ENCODE peak calls at places on chromosomes 7 and 10, in seven cellular contexts. J is WTC11, R is hepatic stellate cell, M is activated T-helper 1 cell treated with Interleukin-2 at 50 U/mL for 16 hours, T is cardiac fibroblast, F is amygdala, U is HEK293T. Z is an unnamed sample.

GRCh38 chr10:127912607-127913367 is 5.9 kb downstream of the PTPRE start:
- DNase-seq in J (no peak), R (no peak), M (no peak), T (no peak), F (no peak), U (no peak), Z (no peak)

GRCh38 chr7:45416846-45417245 is 157.3 kb upstream of the ADCY1 start:
- DNase-seq in J (no peak), R (no peak), M (no peak), T (no peak), F (no peak), U (no peak), Z (no peak)

GRCh38 chr10:48511855-48512191 is 93.0 kb downstream of the ARHGAP22 start:
- DNase-seq in J (no peak), R (no peak), M (no peak), T (no peak), F (no peak), U (no peak), Z (no peak)

GRCh38 chr7:27661776-27662489 is 750 bp downstream of the HIBADH start:
- DNase-seq in J (peak; percentile 30), R (peak; percentile 22), M (no peak), T (peak; percentile 43), F (peak; percentile 26), U (no peak), Z (no peak)

GRCh38 chr10:80158126-80158525 is 25.6 kb downstream of the PLAC9 start:
- DNase-seq in J (no peak), R (no peak), M (no peak), T (no peak), F (no peak), U (no peak), Z (no peak)

GRCh38 chr10:26468291-26468690 is 30.1 kb downstream of the APBB1IP start:
- DNase-seq in J (no peak), R (no peak), M (no peak), T (peak; percentile 37), F (no peak), U (no peak), Z (no peak)

GRCh38 chr10:128982179-128982915 is 484.7 kb upstream of the MGMT start:
- DNase-seq in J (no peak), R (no peak), M (no peak), T (no peak), F (no peak), U (no peak), Z (no peak)

GRCh38 chr10:31318382-31318853 is 598 bp upstream of the ZEB1 start:
- DNase-seq in J (peak; percentile 20), R (peak; percentile 61), M (no peak), T (peak; percentile 86), F (peak; percentile 27), U (peak; percentile 16), Z (peak; percentile 78)

GRCh38 chr7:43588477-43589132 is 5.7 kb downstream of the STK17A start:
- DNase-seq in J (no peak), R (no peak), M (no peak), T (no peak), F (no peak), U (no peak), Z (no peak)

GRCh38 chr7:93921190-93921585 is 347 bp upstream of the GNG11 start:
- DNase-seq in J (no peak), R (peak; percentile 9), M (no peak), T (no peak), F (no peak), U (no peak), Z (no peak)

GRCh38 chr10:69464801-69465401 is 13.6 kb downstream of the TSPAN15 start:
- DNase-seq in J (no peak), R (peak; percentile 25), M (no peak), T (no peak), F (peak; percentile 42), U (no peak), Z (no peak)

GRCh38 chr7:98307971-98308466 is 26.5 kb downstream of the BRI3 start:
- DNase-seq in J (no peak), R (no peak), M (no peak), T (no peak), F (no peak), U (no peak), Z (no peak)

GRCh38 chr7:90411510-90411909 is 8.2 kb downstream of the CLDN12 start:
- DNase-seq in J (no peak), R (no peak), M (no peak), T (peak; percentile 45), F (no peak), U (no peak), Z (no peak)

GRCh38 chr7:114885836-114886235 is 36.1 kb upstream of the MDFIC start:
- DNase-seq in J (no peak), R (no peak), M (no peak), T (peak; percentile 18), F (no peak), U (no peak), Z (no peak)

GRCh38 chr10:131822013-131822693 is 78.7 kb upstream of the PPP2R2D start:
- DNase-seq in J (peak; percentile 6), R (no peak), M (no peak), T (no peak), F (no peak), U (no peak), Z (no peak)

GRCh38 chr10:125639846-125640245 is 43.1 kb downstream of the TEX36 start:
- DNase-seq in J (no peak), R (no peak), M (no peak), T (no peak), F (no peak), U (no peak), Z (no peak)

GRCh38 chr10:13774303-13774893 is 187.6 kb downstream of the PRPF18 start:
- DNase-seq in J (no peak), R (no peak), M (no peak), T (no peak), F (no peak), U (no peak), Z (no peak)

GRCh38 chr7:158885624-158886023 is 29.3 kb downstream of the DYNC2I1 start:
- DNase-seq in J (no peak), R (peak; percentile 37), M (no peak), T (peak; percentile 30), F (no peak), U (no peak), Z (no peak)

GRCh38 chr10:122190553-122190952 is 80.5 kb upstream of the BTBD16 start:
- DNase-seq in J (no peak), R (no peak), M (no peak), T (no peak), F (no peak), U (no peak), Z (no peak)

GRCh38 chr7:47698386-47698785 is 116.5 kb upstream of the TNS3 start:
- DNase-seq in J (no peak), R (no peak), M (no peak), T (no peak), F (no peak), U (no peak), Z (no peak)

GRCh38 chr7:31028417-31028988 is 23.6 kb upstream of the ADCYAP1R1 start:
- DNase-seq in J (no peak), R (no peak), M (no peak), T (no peak), F (peak; percentile 78), U (no peak), Z (no peak)

GRCh38 chr7:100720320-100720644 is at the start of gene EPO:
- DNase-seq in J (peak; percentile 26), R (no peak), M (no peak), T (no peak), F (no peak), U (no peak), Z (no peak)

GRCh38 chr7:11648980-11649379 is 183.0 kb downstream of the THSD7A start:
- DNase-seq in J (no peak), R (no peak), M (no peak), T (peak; percentile 72), F (no peak), U (no peak), Z (no peak)

GRCh38 chr10:114519306-114519669 is 115.0 kb upstream of the AFAP1L2 start:
- DNase-seq in J (no peak), R (no peak), M (no peak), T (no peak), F (no peak), U (no peak), Z (no peak)

GRCh38 chr7:127254163-127254684 is 1.5 kb upstream of the GRM8 start:
- DNase-seq in J (no peak), R (no peak), M (no peak), T (no peak), F (no peak), U (no peak), Z (no peak)

GRCh38 chr7:13749026-13749425 is 240.4 kb downstream of the ETV1 start:
- DNase-seq in J (no peak), R (no peak), M (no peak), T (no peak), F (no peak), U (peak; percentile 6), Z (no peak)

GRCh38 chr10:36188054-36188453 is 546.0 kb upstream of the FZD8 start:
- DNase-seq in J (peak; percentile 48), R (no peak), M (no peak), T (peak; percentile 30), F (no peak), U (no peak), Z (no peak)

GRCh38 chr10:59872892-59873463 is 33.4 kb downstream of the CCDC6 start:
- DNase-seq in J (no peak), R (peak; percentile 32), M (no peak), T (peak; percentile 97), F (no peak), U (no peak), Z (no peak)

GRCh38 chr10:112716924-112717348 is 233.1 kb upstream of the TCF7L2 start:
- DNase-seq in J (no peak), R (no peak), M (no peak), T (peak; percentile 80), F (no peak), U (no peak), Z (peak; percentile 40)